ENCODE peak calls at places on chromosomes 2 and 18, in eight cellular contexts. D is GM20000, I is WTC11, N is IMR-90, C is progenitor cell of endocrine pancreas, S is Calu3, W is osteocyte, E is cardiac fibroblast. Y is an unnamed sample.

GRCh38 chr2:37271376-37272067 is 40.1 kb downstream of the NDUFAF7 start:
- DNase-seq in C (no peak), W (no peak), S (no peak), I (peak), N (no peak), E (no peak), D (no peak), Y (no peak)

GRCh38 chr18:59426855-59427254 is 67.8 kb upstream of the LMAN1 start:
- DNase-seq in S (no peak), W (no peak), D (no peak), C (no peak), I (no peak), E (no peak), N (no peak), Y (no peak)

GRCh38 chr2:101251844-101252407 is 760 bp upstream of the CNOT11 start:
- DNase-seq in D (no peak), S (peak), C (peak), N (no peak), E (no peak), I (peak), W (no peak), Y (peak)

GRCh38 chr2:67268806-67269205 is 128.3 kb upstream of the ETAA1 start:
- DNase-seq in I (no peak), E (no peak), D (no peak), W (no peak), S (no peak), C (no peak), N (peak), Y (no peak)

GRCh38 chr18:10533111-10533510 is 7.3 kb downstream of the NAPG start:
- DNase-seq in C (no peak), N (no peak), I (no peak), D (no peak), W (no peak), S (no peak), E (no peak), Y (no peak)

GRCh38 chr18:21960189-21960588 is 209.2 kb upstream of the GATA6 start:
- DNase-seq in W (no peak), C (no peak), D (no peak), E (peak), S (no peak), N (no peak), I (no peak), Y (peak)

GRCh38 chr18:78237864-78238263 is 741.8 kb upstream of the SALL3 start:
- DNase-seq in E (no peak), W (no peak), S (no peak), N (no peak), I (no peak), C (no peak), D (no peak), Y (no peak)

GRCh38 chr2:162318280-162319222 is at the start of gene IFIH1:
- DNase-seq in S (peak), W (peak), E (peak), N (peak), C (peak), D (peak), I (peak), Y (no peak)

GRCh38 chr2:232104076-232104646 is 142.6 kb downstream of the DIS3L2 start:
- DNase-seq in N (no peak), I (no peak), C (no peak), E (no peak), W (no peak), D (no peak), S (no peak), Y (no peak)

GRCh38 chr2:62934501-62934900 is 116.1 kb upstream of the OTX1 start:
- DNase-seq in I (no peak), N (no peak), C (no peak), E (peak), W (no peak), S (no peak), D (no peak), Y (no peak)

GRCh38 chr18:323253-323622 is 55.4 kb upstream of the THOC1 start:
- DNase-seq in W (no peak), S (no peak), E (peak), C (no peak), I (no peak), D (no peak), N (peak), Y (no peak)

GRCh38 chr2:163757811-163758210 is 22.0 kb upstream of the FIGN start:
- DNase-seq in E (no peak), W (no peak), S (no peak), C (no peak), D (no peak), N (no peak), I (no peak), Y (no peak)

DNA sequence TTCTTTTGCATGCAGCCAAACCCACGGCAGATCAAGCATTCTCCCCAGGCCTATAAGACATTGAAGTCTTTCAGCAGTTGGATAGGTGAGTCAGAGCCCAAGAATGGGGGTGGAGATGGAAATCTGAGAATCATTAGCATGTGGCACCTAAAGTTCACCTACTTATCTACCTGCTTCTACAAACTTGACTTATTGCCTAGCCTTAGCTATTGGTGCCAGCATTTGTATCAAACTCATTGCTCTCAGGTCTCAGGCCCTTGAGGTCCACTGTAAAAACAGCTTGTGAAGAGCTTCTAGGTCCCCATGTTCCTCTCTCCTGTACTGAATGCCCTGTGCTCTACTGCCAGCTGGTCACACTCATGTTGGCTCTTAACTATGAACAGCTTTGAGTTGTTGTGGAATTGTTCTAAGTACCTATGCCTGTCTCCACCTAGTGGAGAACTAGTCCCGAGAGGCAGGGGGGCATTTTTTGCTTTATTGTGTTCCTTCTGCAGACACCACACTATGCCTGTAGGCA is 278.4 kb upstream of the SPRED2 start:
- DNase-seq in S (peak), D (peak), N (peak), I (no peak), W (no peak), C (no peak), E (no peak), Y (no peak)
- TF ChIP-seq CTCF in S (peak), D (no peak), N (peak), I (peak), W (peak), C (peak), E (peak), Y (no peak)

GRCh38 chr2:151241224-151241623 is 20.4 kb downstream of the RBM43 start:
- DNase-seq in N (peak), C (no peak), E (no peak), I (no peak), D (no peak), S (no peak), W (no peak), Y (no peak)

GRCh38 chr2:151238527-151239487 is 22.9 kb downstream of the RBM43 start:
- DNase-seq in I (peak), E (peak), D (peak), C (peak), W (no peak), N (peak), S (peak), Y (no peak)

GRCh38 chr2:151243468-151243867 is 18.2 kb downstream of the RBM43 start:
- DNase-seq in C (no peak), W (no peak), S (no peak), D (no peak), N (no peak), E (no peak), I (no peak), Y (no peak)

GRCh38 chr2:151239624-151240023 is 22.0 kb downstream of the RBM43 start:
- DNase-seq in I (no peak), C (no peak), W (no peak), N (no peak), S (no peak), E (no peak), D (no peak), Y (no peak)

DNA sequence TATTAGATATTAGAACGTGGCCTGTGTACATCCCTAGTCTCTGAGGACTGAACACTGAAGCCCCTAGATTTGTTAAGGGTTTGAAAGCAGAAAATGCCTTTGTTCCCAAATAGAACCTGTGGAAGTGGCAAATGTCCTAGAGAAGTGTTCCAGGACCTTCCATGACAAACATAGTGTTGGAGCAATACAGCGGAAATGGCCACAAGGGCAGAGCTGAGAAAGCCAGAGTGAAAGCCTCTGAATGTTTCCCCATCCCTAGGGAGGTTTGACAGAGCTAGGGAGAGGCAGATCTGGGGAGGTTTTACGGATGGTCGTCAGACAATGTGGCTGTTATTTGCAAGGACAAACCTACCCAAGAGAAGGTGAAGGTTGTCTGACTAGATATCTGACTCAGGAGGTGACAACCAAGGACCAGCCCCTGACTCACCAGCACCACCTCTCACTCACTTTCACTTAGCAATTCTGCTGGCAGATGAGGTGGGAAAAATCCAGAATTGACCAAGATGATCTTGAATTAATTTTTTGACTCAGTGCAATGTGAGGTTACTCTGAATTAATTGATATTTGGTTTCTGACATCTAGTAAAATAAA is 24.1 kb downstream of the RBM43 start:
- DNase-seq in S (peak), E (no peak), I (no peak), D (no peak), C (no peak), W (no peak), N (peak), Y (no peak)
- TF ChIP-seq CTCF in S (no peak), E (no peak), I (no peak), D (no peak), C (no peak), W (no peak), N (no peak), Y (no peak)

DNA sequence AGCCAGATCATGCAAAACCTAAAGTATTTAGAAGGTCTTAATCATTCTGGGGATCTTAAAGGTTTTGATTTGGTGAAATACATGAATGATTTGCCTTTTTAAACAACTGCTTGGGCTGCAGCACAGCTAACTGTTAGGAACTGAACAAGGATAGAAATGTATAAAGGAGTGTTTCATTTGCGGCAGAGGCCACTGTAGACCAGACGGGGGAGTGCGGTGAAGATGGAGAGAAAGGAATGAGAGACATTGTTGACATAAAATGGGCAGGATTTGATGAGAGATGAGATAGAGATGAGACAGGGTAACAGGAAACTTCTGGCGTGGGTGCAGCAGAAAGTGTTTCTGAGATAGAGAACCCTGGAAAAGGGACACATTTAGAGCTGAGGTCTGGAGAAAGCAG is 308.1 kb downstream of the TMX3 start:
- DNase-seq in N (no peak), S (no peak), D (no peak), W (no peak), C (no peak), I (no peak), E (no peak), Y (no peak)
- TF ChIP-seq CTCF in N (no peak), S (no peak), D (no peak), W (no peak), C (no peak), I (no peak), E (peak), Y (no peak)

DNA sequence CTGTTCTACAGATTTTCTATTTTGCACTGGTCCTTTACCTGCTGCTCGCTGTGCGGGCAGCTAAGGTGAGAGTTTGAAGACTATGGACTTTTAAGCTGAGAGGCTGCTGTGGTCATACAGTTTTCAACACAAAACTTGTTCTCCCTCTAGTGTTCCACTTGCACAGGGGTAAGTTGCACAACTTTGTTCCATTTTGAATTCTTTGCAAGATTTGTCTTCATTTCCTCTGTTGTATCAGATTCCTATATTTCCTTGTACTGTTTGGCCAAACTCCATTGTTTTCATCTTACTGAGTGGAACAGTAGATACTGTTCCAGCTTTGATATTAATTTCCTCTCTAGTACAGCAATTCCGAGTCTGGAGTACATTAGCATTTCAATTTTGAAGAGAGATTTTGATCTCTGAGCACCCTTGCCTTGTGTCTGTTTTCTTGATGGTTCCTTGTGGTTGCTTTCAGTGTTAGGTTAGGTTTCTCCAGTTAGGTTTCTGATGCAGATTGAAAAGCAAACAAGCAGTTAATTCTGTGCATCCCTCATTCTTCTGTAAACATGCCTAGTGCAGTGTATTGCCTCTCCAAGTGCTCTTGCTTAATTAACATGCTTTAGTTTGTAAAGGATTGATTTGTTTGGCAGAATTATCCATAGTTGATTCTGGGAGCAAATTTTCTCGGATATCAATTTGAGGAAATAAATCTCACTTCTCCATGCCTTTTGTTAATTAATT is 188.8 kb downstream of the PTPRM start:
- DNase-seq in E (peak), N (peak), S (no peak), D (no peak), W (no peak), I (no peak), C (no peak), Y (no peak)
- TF ChIP-seq CTCF in E (peak), N (no peak), S (no peak), D (no peak), W (peak), I (no peak), C (peak), Y (no peak)

DNA sequence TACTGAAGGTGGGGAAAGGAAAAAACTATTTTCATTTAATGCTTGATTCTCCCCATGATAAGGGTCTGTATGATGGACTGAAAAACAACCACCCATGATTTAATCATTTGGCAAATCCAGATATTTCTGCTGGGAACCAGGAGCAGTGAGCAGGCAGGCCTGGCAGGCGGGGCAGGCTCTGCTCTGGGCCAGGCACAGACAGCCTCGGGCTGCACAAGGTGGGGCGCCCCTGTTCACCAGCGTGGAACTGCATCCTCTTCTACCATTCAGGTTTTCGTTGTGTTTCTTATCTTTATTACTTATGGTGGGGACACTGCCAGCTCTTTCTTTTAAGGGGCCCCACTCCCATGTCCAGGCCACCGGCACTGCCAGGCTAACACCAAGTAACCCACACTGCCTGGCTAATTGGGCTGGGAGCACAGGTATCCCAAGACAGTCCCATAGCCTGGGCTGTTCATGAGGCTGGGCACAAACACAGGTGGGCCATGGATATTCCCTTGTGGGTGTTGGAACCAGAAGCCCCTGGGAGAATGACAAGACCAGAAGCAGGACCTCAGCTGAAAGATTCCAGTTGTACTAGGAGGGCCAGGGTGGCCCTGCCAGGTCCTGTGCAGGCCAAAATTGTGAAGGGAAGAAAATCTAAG is 57.1 kb upstream of the RALBP1 start:
- DNase-seq in C (no peak), S (no peak), N (no peak), W (peak), I (peak), D (no peak), E (no peak), Y (no peak)
- TF ChIP-seq CTCF in C (no peak), S (no peak), N (no peak), W (no peak), I (no peak), D (no peak), E (no peak), Y (no peak)

GRCh38 chr2:197599285-197599965 is 76.0 kb downstream of the RFTN2 start:
- DNase-seq in C (no peak), E (peak), D (peak), I (peak), S (peak), W (no peak), N (peak), Y (no peak)
- TF ChIP-seq CTCF in C (peak), E (peak), D (peak), I (peak), S (peak), W (peak), N (peak), Y (peak)

GRCh38 chr18:62200121-62200914 is 13.3 kb downstream of the RELCH start:
- DNase-seq in I (no peak), S (no peak), D (no peak), E (peak), W (no peak), N (peak), C (no peak), Y (no peak)

GRCh38 chr18:62196978-62197377 is 9.9 kb downstream of the RELCH start:
- DNase-seq in S (no peak), W (no peak), N (no peak), E (no peak), D (no peak), I (no peak), C (no peak), Y (no peak)

GRCh38 chr18:62201870-62202269 is 14.8 kb downstream of the RELCH start:
- DNase-seq in C (no peak), E (no peak), W (no peak), I (no peak), S (no peak), D (no peak), N (no peak), Y (no peak)

GRCh38 chr18:62198259-62198658 is 11.2 kb downstream of the RELCH start:
- DNase-seq in W (no peak), N (no peak), S (no peak), E (no peak), D (no peak), I (no peak), C (no peak), Y (no peak)

DNA sequence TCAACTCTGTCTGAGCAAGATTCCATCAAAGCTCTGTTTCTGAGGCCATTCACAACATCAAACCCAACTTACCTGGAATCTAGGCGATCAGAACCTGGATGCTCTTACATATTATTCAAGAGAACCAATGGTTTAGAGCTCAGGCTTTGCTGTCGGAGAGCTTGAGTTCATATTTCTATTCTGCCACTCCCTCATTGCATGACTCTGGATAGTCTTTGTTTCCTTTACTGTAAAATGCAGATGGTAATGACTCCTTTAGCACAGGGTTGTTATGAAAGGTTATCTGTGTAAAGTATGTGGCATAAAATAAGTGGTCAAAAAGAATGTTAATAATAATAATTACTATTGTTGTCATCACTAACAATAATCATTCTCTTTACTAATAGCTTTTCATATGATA is 12.6 kb downstream of the RELCH start:
- DNase-seq in I (no peak), W (no peak), D (no peak), N (no peak), S (no peak), C (no peak), E (no peak), Y (no peak)
- TF ChIP-seq CTCF in I (no peak), W (no peak), D (no peak), N (no peak), S (no peak), C (no peak), E (no peak), Y (no peak)

GRCh38 chr2:26770986-26771586 is 7.0 kb downstream of the SLC35F6 start:
- DNase-seq in S (peak), C (no peak), I (peak), E (peak), N (peak), W (no peak), D (no peak), Y (no peak)
- TF ChIP-seq CTCF in S (peak), C (peak), I (no peak), E (peak), N (peak), W (peak), D (no peak), Y (peak)

GRCh38 chr2:241218131-241219029 is 29.9 kb downstream of the ANO7 start:
- DNase-seq in N (peak), S (peak), C (peak), W (no peak), I (peak), D (peak), E (peak), Y (peak)
- TF ChIP-seq CTCF in N (peak), S (no peak), C (peak), W (peak), I (no peak), D (peak), E (no peak), Y (no peak)

Y was measured in mesothelial cell of epicardium.